ENCODE peak calls at places on chromosomes 6 and 20, in five cellular contexts. One of them, this sample, is unnamed.

GRCh38 chr6:149840345-149841075 is 23.6 kb downstream of the LRP11 start:
- DNase-seq in adrenal gland: peak; percentile 74
- DNase-seq in dorsolateral prefrontal cortex: peak; percentile 44
- DNase-seq in A549: peak; percentile 89
- DNase-seq in cardiac muscle cell: peak; percentile 16
- DNase-seq in this sample: peak; percentile 70

GRCh38 chr6:36836091-36836770 is 3.0 kb downstream of the CPNE5 start:
- DNase-seq in adrenal gland: no peak
- DNase-seq in dorsolateral prefrontal cortex: no peak
- DNase-seq in A549: no peak
- DNase-seq in cardiac muscle cell: no peak
- DNase-seq in this sample: peak; percentile 46

GRCh38 chr20:41192575-41192974 is 55.2 kb downstream of the PLCG1 start:
- DNase-seq in adrenal gland: no peak
- DNase-seq in dorsolateral prefrontal cortex: no peak
- DNase-seq in A549: no peak
- DNase-seq in cardiac muscle cell: no peak
- DNase-seq in this sample: no peak

GRCh38 chr6:11672669-11673068 is 105.9 kb downstream of the ADTRP start:
- DNase-seq in adrenal gland: no peak
- DNase-seq in dorsolateral prefrontal cortex: no peak
- DNase-seq in A549: no peak
- DNase-seq in cardiac muscle cell: no peak
- DNase-seq in this sample: no peak

GRCh38 chr6:137403443-137403842 is 90.8 kb downstream of the OLIG3 start:
- DNase-seq in adrenal gland: no peak
- DNase-seq in dorsolateral prefrontal cortex: no peak
- DNase-seq in A549: no peak
- DNase-seq in cardiac muscle cell: no peak
- DNase-seq in this sample: no peak

GRCh38 chr6:53382421-53382820 is 33.7 kb upstream of the ELOVL5 start:
- DNase-seq in adrenal gland: no peak
- DNase-seq in dorsolateral prefrontal cortex: no peak
- DNase-seq in A549: no peak
- DNase-seq in cardiac muscle cell: no peak
- DNase-seq in this sample: no peak

GRCh38 chr6:108175592-108176279 is 9.9 kb downstream of the NR2E1 start:
- DNase-seq in adrenal gland: no peak
- DNase-seq in dorsolateral prefrontal cortex: no peak
- DNase-seq in A549: no peak
- DNase-seq in cardiac muscle cell: no peak
- DNase-seq in this sample: no peak

GRCh38 chr6:107871981-107872380 is 47.9 kb upstream of the SCML4 start:
- DNase-seq in adrenal gland: no peak
- DNase-seq in dorsolateral prefrontal cortex: no peak
- DNase-seq in A549: no peak
- DNase-seq in cardiac muscle cell: no peak
- DNase-seq in this sample: no peak

GRCh38 chr6:139713911-139714527 is 339.6 kb upstream of the CITED2 start:
- DNase-seq in adrenal gland: no peak
- DNase-seq in dorsolateral prefrontal cortex: no peak
- DNase-seq in A549: no peak
- DNase-seq in cardiac muscle cell: no peak
- DNase-seq in this sample: no peak

GRCh38 chr20:41669708-41670263 is 51.6 kb upstream of the CHD6 start:
- DNase-seq in adrenal gland: no peak
- DNase-seq in dorsolateral prefrontal cortex: no peak
- DNase-seq in A549: peak; percentile 28
- DNase-seq in cardiac muscle cell: no peak
- DNase-seq in this sample: no peak

GRCh38 chr20:13960119-13960518 is 30.3 kb downstream of the SEL1L2 start:
- DNase-seq in adrenal gland: no peak
- DNase-seq in dorsolateral prefrontal cortex: no peak
- DNase-seq in A549: no peak
- DNase-seq in cardiac muscle cell: no peak
- DNase-seq in this sample: no peak

GRCh38 chr6:331622-332521 is 39.6 kb downstream of the DUSP22 start:
- DNase-seq in adrenal gland: no peak
- DNase-seq in dorsolateral prefrontal cortex: peak; percentile 41
- DNase-seq in A549: no peak
- DNase-seq in cardiac muscle cell: no peak
- DNase-seq in this sample: no peak

GRCh38 chr20:36575066-36575743 is 1.8 kb downstream of the TGIF2 start:
- DNase-seq in adrenal gland: peak; percentile 67
- DNase-seq in dorsolateral prefrontal cortex: no peak
- DNase-seq in A549: peak; percentile 46
- DNase-seq in cardiac muscle cell: peak; percentile 86
- DNase-seq in this sample: peak; percentile 76

GRCh38 chr20:47392015-47392720 is 35.7 kb upstream of the ZMYND8 start:
- DNase-seq in adrenal gland: peak; percentile 59
- DNase-seq in dorsolateral prefrontal cortex: peak; percentile 41
- DNase-seq in A549: peak; percentile 83
- DNase-seq in cardiac muscle cell: no peak
- DNase-seq in this sample: no peak

GRCh38 chr6:116779569-116780164 is 14.1 kb upstream of the FAM162B start:
- DNase-seq in adrenal gland: no peak
- DNase-seq in dorsolateral prefrontal cortex: no peak
- DNase-seq in A549: peak; percentile 6
- DNase-seq in cardiac muscle cell: peak; percentile 52
- DNase-seq in this sample: no peak

GRCh38 chr6:136501514-136501913 is 48.7 kb downstream of the MAP7 start:
- DNase-seq in adrenal gland: no peak
- DNase-seq in dorsolateral prefrontal cortex: no peak
- DNase-seq in A549: no peak
- DNase-seq in cardiac muscle cell: no peak
- DNase-seq in this sample: no peak

GRCh38 chr6:134564705-134565104 is 246.8 kb upstream of the SGK1 start:
- DNase-seq in adrenal gland: no peak
- DNase-seq in dorsolateral prefrontal cortex: peak; percentile 77
- DNase-seq in A549: no peak
- DNase-seq in cardiac muscle cell: no peak
- DNase-seq in this sample: no peak

GRCh38 chr6:153563001-153563400 is 431.9 kb upstream of the RGS17 start:
- DNase-seq in adrenal gland: no peak
- DNase-seq in dorsolateral prefrontal cortex: no peak
- DNase-seq in A549: no peak
- DNase-seq in cardiac muscle cell: no peak
- DNase-seq in this sample: no peak

GRCh38 chr6:89375427-89375868 is 22.9 kb upstream of the UBE2J1 start:
- DNase-seq in adrenal gland: peak; percentile 35
- DNase-seq in dorsolateral prefrontal cortex: no peak
- DNase-seq in A549: no peak
- DNase-seq in cardiac muscle cell: peak; percentile 82
- DNase-seq in this sample: no peak

GRCh38 chr20:56424931-56425330 is 12.9 kb downstream of the CASS4 start:
- DNase-seq in adrenal gland: no peak
- DNase-seq in dorsolateral prefrontal cortex: no peak
- DNase-seq in A549: no peak
- DNase-seq in cardiac muscle cell: no peak
- DNase-seq in this sample: no peak

GRCh38 chr20:56420940-56421688 is 9.1 kb downstream of the CASS4 start:
- DNase-seq in adrenal gland: no peak
- DNase-seq in dorsolateral prefrontal cortex: no peak
- DNase-seq in A549: no peak
- DNase-seq in cardiac muscle cell: no peak
- DNase-seq in this sample: no peak

GRCh38 chr20:56420028-56420427 is 8.0 kb downstream of the CASS4 start:
- DNase-seq in adrenal gland: no peak
- DNase-seq in dorsolateral prefrontal cortex: no peak
- DNase-seq in A549: no peak
- DNase-seq in cardiac muscle cell: no peak
- DNase-seq in this sample: no peak

GRCh38 chr20:56422824-56423189 is 10.7 kb downstream of the CASS4 start:
- DNase-seq in adrenal gland: no peak
- DNase-seq in dorsolateral prefrontal cortex: no peak
- DNase-seq in A549: no peak
- DNase-seq in cardiac muscle cell: no peak
- DNase-seq in this sample: no peak

GRCh38 chr20:56422131-56422823 is 10.2 kb downstream of the CASS4 start:
- DNase-seq in adrenal gland: no peak
- DNase-seq in dorsolateral prefrontal cortex: no peak
- DNase-seq in A549: peak; percentile 24
- DNase-seq in cardiac muscle cell: no peak
- DNase-seq in this sample: no peak
- TF ChIP-seq CTCF in adrenal gland: no peak
- TF ChIP-seq CTCF in dorsolateral prefrontal cortex: no peak
- TF ChIP-seq CTCF in A549: no peak
- TF ChIP-seq CTCF in cardiac muscle cell: no peak
- TF ChIP-seq CTCF in this sample: no peak

GRCh38 chr6:90468080-90468479 is 118.8 kb downstream of the MAP3K7 start:
- DNase-seq in adrenal gland: no peak
- DNase-seq in dorsolateral prefrontal cortex: no peak
- DNase-seq in A549: no peak
- DNase-seq in cardiac muscle cell: no peak
- DNase-seq in this sample: no peak

GRCh38 chr6:90472716-90473115 is 114.2 kb downstream of the MAP3K7 start:
- DNase-seq in adrenal gland: no peak
- DNase-seq in dorsolateral prefrontal cortex: no peak
- DNase-seq in A549: no peak
- DNase-seq in cardiac muscle cell: no peak
- DNase-seq in this sample: no peak

GRCh38 chr6:90469906-90470305 is 117.0 kb downstream of the MAP3K7 start:
- DNase-seq in adrenal gland: no peak
- DNase-seq in dorsolateral prefrontal cortex: no peak
- DNase-seq in A549: no peak
- DNase-seq in cardiac muscle cell: no peak
- DNase-seq in this sample: peak; percentile 33

GRCh38 chr6:90468859-90469258 is 118.0 kb downstream of the MAP3K7 start:
- DNase-seq in adrenal gland: no peak
- DNase-seq in dorsolateral prefrontal cortex: no peak
- DNase-seq in A549: no peak
- DNase-seq in cardiac muscle cell: no peak
- DNase-seq in this sample: no peak

GRCh38 chr6:90471297-90471696 is 115.6 kb downstream of the MAP3K7 start:
- DNase-seq in adrenal gland: no peak
- DNase-seq in dorsolateral prefrontal cortex: no peak
- DNase-seq in A549: no peak
- DNase-seq in cardiac muscle cell: no peak
- DNase-seq in this sample: no peak
- H3K27ac ChIP-seq in adrenal gland: no peak overlapping the region
- H3K27ac ChIP-seq in dorsolateral prefrontal cortex: no peak overlapping the region
- H3K27ac ChIP-seq in A549: no peak overlapping the region
- H3K27ac ChIP-seq in cardiac muscle cell: no peak overlapping the region
- H3K27ac ChIP-seq in this sample: no peak overlapping the region

GRCh38 chr6:123888779-123889513 is 85.3 kb downstream of the NKAIN2 start:
- DNase-seq in adrenal gland: no peak
- DNase-seq in dorsolateral prefrontal cortex: no peak
- DNase-seq in A549: no peak
- DNase-seq in cardiac muscle cell: peak; percentile 81
- DNase-seq in this sample: no peak
- TF ChIP-seq CTCF in adrenal gland: no peak
- TF ChIP-seq CTCF in dorsolateral prefrontal cortex: no peak
- TF ChIP-seq CTCF in A549: no peak
- TF ChIP-seq CTCF in cardiac muscle cell: no peak
- TF ChIP-seq CTCF in this sample: no peak

GRCh38 chr20:62806383-62807050 is 1.9 kb downstream of the OGFR start:
- DNase-seq in adrenal gland: no peak
- DNase-seq in dorsolateral prefrontal cortex: no peak
- DNase-seq in A549: no peak
- DNase-seq in cardiac muscle cell: no peak
- DNase-seq in this sample: no peak

GRCh38 chr20:62804021-62804631 is 509 bp upstream of the OGFR start:
- DNase-seq in adrenal gland: no peak
- DNase-seq in dorsolateral prefrontal cortex: no peak
- DNase-seq in A549: no peak
- DNase-seq in cardiac muscle cell: no peak
- DNase-seq in this sample: no peak

GRCh38 chr20:62805711-62806382 is 1.2 kb downstream of the OGFR start:
- DNase-seq in adrenal gland: no peak
- DNase-seq in dorsolateral prefrontal cortex: no peak
- DNase-seq in A549: no peak
- DNase-seq in cardiac muscle cell: no peak
- DNase-seq in this sample: no peak

GRCh38 chr20:62804632-62805364 is at the start of gene OGFR:
- DNase-seq in adrenal gland: peak; percentile 66
- DNase-seq in dorsolateral prefrontal cortex: no peak
- DNase-seq in A549: no peak
- DNase-seq in cardiac muscle cell: peak; percentile 62
- DNase-seq in this sample: peak; percentile 73

DNA sequence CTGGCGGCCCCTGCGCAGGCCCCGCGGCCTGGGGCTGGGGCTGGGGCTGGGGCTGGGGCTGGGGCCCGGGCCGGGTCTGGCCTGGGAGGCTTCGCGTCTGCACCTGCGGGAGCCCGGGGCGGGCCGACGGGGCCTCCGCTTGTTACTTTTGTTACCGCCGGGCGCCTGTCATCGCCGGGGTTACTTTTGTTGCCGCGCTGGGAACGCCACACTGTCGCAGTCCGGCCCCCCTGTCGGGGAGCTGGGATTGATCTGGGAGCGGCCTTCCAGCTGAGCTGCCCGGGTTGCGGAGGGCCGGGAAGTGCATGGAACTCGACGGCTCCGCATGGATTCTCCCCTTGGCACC is 703 bp downstream of the OGFR start:
- DNase-seq in adrenal gland: no peak
- DNase-seq in dorsolateral prefrontal cortex: no peak
- DNase-seq in A549: no peak
- DNase-seq in cardiac muscle cell: peak; percentile 57
- DNase-seq in this sample: peak; percentile 40
- H3K27ac ChIP-seq in adrenal gland: peak overlapping the region; percentile 83
- H3K27ac ChIP-seq in dorsolateral prefrontal cortex: peak overlapping the region; percentile 95
- H3K27ac ChIP-seq in A549: peak overlapping the region; percentile 99
- H3K27ac ChIP-seq in cardiac muscle cell: no peak overlapping the region
- H3K27ac ChIP-seq in this sample: peak overlapping the region; percentile 47

GRCh38 chr6:141610741-141611140 is 522.0 kb upstream of the GJE1 start:
- DNase-seq in adrenal gland: no peak
- DNase-seq in dorsolateral prefrontal cortex: no peak
- DNase-seq in A549: no peak
- DNase-seq in cardiac muscle cell: peak; percentile 6
- DNase-seq in this sample: no peak
- TF ChIP-seq CTCF in adrenal gland: no peak
- TF ChIP-seq CTCF in dorsolateral prefrontal cortex: no peak
- TF ChIP-seq CTCF in A549: no peak
- TF ChIP-seq CTCF in cardiac muscle cell: peak; percentile 40
- TF ChIP-seq CTCF in this sample: no peak

DNA sequence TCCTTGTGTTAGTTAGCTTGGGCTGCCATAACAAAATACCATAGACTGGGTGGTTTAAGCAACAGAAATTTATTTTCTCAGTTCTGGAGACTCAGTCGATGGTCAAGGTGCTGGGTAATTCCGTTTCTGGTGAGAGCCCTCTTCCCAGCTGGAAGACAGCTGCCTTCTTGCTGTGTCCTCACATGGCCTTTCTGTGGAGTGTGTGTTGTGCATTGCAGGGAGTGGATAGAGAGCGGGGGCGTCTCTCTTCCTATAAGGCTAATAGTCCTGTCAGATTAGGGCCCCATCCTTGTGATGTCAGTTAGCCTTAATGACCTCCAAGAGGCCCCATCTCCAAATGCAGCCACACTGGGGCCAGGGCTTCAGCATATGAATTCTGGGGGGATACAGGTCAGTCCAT is 19.2 kb downstream of the CHMP4B start:
- DNase-seq in adrenal gland: no peak
- DNase-seq in dorsolateral prefrontal cortex: no peak
- DNase-seq in A549: no peak
- DNase-seq in cardiac muscle cell: no peak
- DNase-seq in this sample: no peak
- H3K27ac ChIP-seq in adrenal gland: peak overlapping the region; percentile 36
- H3K27ac ChIP-seq in dorsolateral prefrontal cortex: no peak overlapping the region
- H3K27ac ChIP-seq in A549: no peak overlapping the region
- H3K27ac ChIP-seq in cardiac muscle cell: no peak overlapping the region
- H3K27ac ChIP-seq in this sample: no peak overlapping the region

GRCh38 chr6:31689249-31690110 is 8.6 kb upstream of the LY6G5C start:
- DNase-seq in adrenal gland: no peak
- DNase-seq in dorsolateral prefrontal cortex: no peak
- DNase-seq in A549: no peak
- DNase-seq in cardiac muscle cell: no peak
- DNase-seq in this sample: no peak
- TF ChIP-seq CTCF in adrenal gland: no peak
- TF ChIP-seq CTCF in dorsolateral prefrontal cortex: no peak
- TF ChIP-seq CTCF in A549: peak; percentile 18
- TF ChIP-seq CTCF in cardiac muscle cell: peak; percentile 39
- TF ChIP-seq CTCF in this sample: no peak

This sample was measured in testis.